ENCODE peak calls at places on chromosome 1, in four cellular contexts. One of them, this sample, is unnamed.
A peak's percentile ranks its signal among the peaks of the same experiment; 100 is the strongest.

GRCh38 chr1:117527111-117527510 is 78.7 kb upstream of the TENT5C start:
- DNase-seq in left lung: no peak
- DNase-seq in ELF-1: no peak
- DNase-seq in RPMI7951: no peak
- DNase-seq in this sample: no peak

GRCh38 chr1:147598631-147599361 is 57.5 kb downstream of the BCL9 start:
- DNase-seq in left lung: peak; percentile 47
- DNase-seq in ELF-1: peak; percentile 73
- DNase-seq in RPMI7951: peak; percentile 26
- DNase-seq in this sample: no peak

GRCh38 chr1:74392848-74393247 is 119.6 kb downstream of the LRRC53 start:
- DNase-seq in left lung: no peak
- DNase-seq in RPMI7951: no peak
- DNase-seq in ELF-1: no peak
- DNase-seq in this sample: no peak

GRCh38 chr1:94883688-94884087 is 43.2 kb downstream of the CNN3 start:
- DNase-seq in left lung: no peak
- DNase-seq in RPMI7951: peak; percentile 61
- DNase-seq in ELF-1: no peak
- DNase-seq in this sample: no peak

GRCh38 chr1:117531222-117531621 is 74.6 kb upstream of the TENT5C start:
- DNase-seq in left lung: no peak
- DNase-seq in RPMI7951: no peak
- DNase-seq in ELF-1: no peak
- DNase-seq in this sample: no peak

GRCh38 chr1:244064621-244065020 is 13.5 kb downstream of the ZBTB18 start:
- DNase-seq in RPMI7951: no peak
- DNase-seq in left lung: no peak
- DNase-seq in ELF-1: no peak
- DNase-seq in this sample: no peak

GRCh38 chr1:228008391-228009115 is 1.8 kb downstream of the WNT3A start:
- DNase-seq in RPMI7951: no peak
- DNase-seq in left lung: no peak
- DNase-seq in ELF-1: peak; percentile 54
- DNase-seq in this sample: no peak

GRCh38 chr1:170360601-170361000 is 171.4 kb upstream of the GORAB start:
- DNase-seq in left lung: no peak
- DNase-seq in ELF-1: no peak
- DNase-seq in RPMI7951: peak; percentile 39
- DNase-seq in this sample: no peak

GRCh38 chr1:225866061-225866844 is 15.9 kb downstream of the TMEM63A start:
- DNase-seq in left lung: no peak
- DNase-seq in ELF-1: no peak
- DNase-seq in RPMI7951: peak; percentile 87
- DNase-seq in this sample: no peak

This sample was measured in SK-MEL-5.